ENCODE peak calls at places on chromosomes 3 and 15, in five cellular contexts. H, P, K, X and S are unnamed samples.

GRCh38 chr3:71166839-71167238 is 416.7 kb downstream of the FOXP1 start:
- DNase-seq in X (no peak), P (peak), H (no peak), K (no peak), S (no peak)

GRCh38 chr3:86921981-86922680 is 68.8 kb downstream of the VGLL3 start:
- DNase-seq in K (no peak), P (no peak), X (no peak), H (no peak), S (no peak)

GRCh38 chr3:96416549-96417255 is 397.7 kb upstream of the EPHA6 start:
- DNase-seq in X (no peak), P (no peak), K (no peak), H (no peak), S (no peak)

GRCh38 chr3:77362936-77363335 is 323.0 kb downstream of the ROBO2 start:
- DNase-seq in X (no peak), H (no peak), K (no peak), P (no peak), S (no peak)

GRCh38 chr3:81823882-81824395 is 62.5 kb upstream of the GBE1 start:
- DNase-seq in K (no peak), X (peak), H (no peak), P (no peak), S (peak)

GRCh38 chr15:42286445-42287029 is 13.3 kb upstream of the TMEM87A start:
- DNase-seq in X (no peak), K (no peak), P (no peak), H (peak), S (peak)

GRCh38 chr3:129023909-129024308 is 22.8 kb downstream of the EFCC1 start:
- DNase-seq in K (no peak), P (no peak), X (no peak), H (no peak), S (no peak)

GRCh38 chr15:59398220-59398619 is 25.5 kb upstream of the MYO1E start:
- DNase-seq in X (no peak), K (no peak), H (no peak), P (no peak), S (no peak)

GRCh38 chr15:40894689-40895308 is 549 bp downstream of the VPS18 start:
- DNase-seq in H (peak), X (no peak), P (peak), K (peak), S (peak)

GRCh38 chr15:96066126-96066525 is 264.4 kb upstream of the NR2F2 start:
- DNase-seq in H (no peak), X (no peak), P (no peak), K (no peak), S (no peak)

GRCh38 chr3:188950832-188951489 is 220.8 kb upstream of the TPRG1 start:
- DNase-seq in K (no peak), P (no peak), X (no peak), H (peak), S (no peak)

DNA sequence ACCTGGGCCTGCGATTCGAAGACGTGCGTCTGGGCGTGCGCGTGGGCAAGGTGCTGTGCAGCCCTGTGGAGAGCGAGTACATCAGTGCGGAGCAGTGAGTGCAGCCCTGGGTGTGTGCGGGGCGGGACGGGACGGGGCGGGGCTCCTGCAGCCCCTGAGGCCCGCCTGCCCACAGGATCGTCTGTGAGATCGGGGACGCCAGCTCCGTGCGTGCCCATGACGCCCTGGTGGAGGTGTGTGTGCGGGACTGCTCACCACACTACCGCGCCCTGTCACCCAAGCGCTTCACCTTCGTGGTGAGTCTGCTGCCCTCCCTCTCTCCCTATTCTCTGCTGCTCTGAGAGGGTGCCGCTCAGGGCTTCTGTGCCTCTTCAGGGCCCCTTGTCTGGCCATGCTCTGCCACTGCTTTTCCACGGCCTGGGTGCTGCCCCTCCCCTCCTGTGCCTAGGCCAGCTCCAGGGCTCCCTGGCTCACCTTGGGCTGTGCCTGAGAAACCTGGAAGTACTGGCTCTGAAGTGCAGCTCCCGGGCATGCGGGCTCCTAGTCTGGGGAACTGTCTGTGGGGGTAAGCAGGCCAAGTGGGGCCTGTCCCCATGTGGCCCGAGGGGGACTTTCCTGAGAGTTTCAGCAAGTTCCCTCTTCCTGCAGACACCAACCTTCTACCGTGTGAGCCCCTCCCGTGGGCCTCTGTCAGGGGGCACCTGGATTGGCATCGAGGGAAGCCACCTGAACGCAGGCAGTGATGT is 31.8 kb downstream of the PLXNA1 start:
- DNase-seq in P (no peak), H (no peak), X (no peak), K (no peak), S (no peak)
- TF ChIP-seq GABPA in P (no peak), H (no peak), X (no peak), K (no peak), S (no peak)

DNA sequence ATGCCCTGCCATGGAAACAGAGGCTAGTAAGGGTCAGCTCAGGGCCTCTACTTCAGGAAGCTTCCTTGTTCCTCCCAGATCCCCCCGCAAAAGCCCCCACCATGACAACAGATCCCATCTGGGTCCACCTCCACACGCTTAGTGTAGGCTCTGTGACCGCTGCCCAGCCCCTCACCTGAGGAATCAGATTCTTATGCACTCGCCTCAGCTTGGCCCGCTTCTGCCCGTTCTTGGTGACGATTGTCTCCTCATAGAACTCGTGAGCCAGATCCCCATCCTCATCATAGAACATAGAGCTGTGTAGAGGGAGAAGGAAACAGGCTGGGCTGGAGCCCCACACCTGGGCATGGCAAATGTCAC is 1.9 kb downstream of the TUSC2 start:
- DNase-seq in K (no peak), P (no peak), H (no peak), X (no peak), S (no peak)
- TF ChIP-seq REST in K (no peak), P (no peak), H (no peak), X (no peak), S (no peak)

DNA sequence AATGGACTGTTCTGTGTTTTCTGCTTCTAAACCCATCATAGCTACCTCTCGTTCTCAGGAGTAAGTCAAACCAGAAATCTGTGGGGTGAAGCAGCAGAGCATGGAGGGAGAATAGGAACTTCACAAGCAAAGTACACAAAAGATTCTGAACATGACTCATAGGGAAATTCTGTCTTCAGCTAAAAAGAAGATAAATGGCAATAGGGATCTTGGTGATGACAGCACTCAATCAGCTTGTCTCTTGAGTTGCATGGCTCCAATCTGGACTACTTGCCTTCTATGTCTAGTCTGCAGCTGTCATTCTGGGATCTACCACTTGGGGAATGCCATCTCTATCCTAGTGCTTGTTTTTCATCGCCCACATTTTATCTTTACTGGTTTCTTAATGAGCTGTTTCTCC is 13.5 kb upstream of the GRAMD1C start:
- DNase-seq in P (peak), H (no peak), X (peak), K (peak), S (no peak)
- TF ChIP-seq GABPA in P (no peak), H (no peak), X (no peak), K (no peak), S (no peak)

DNA sequence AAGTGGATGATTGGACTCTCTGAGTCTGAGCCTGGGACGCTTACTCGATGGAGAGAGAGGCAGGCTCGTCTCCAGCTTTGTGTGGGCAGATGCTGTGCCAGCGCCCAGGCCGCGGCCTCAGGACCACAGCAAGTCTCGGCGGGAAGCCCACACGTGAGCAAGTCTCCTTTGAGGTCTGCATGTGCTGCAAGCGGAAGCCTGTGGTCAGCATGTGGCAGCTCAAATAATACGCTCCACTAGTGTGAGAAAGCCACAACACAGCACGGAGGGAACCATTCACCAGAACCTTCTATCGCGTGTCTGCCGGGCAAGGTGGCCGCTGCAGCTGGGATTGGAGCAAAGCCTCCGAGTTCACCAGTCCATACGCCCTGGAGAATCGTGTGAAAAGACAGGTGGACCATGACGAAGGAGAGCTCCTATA is 81.9 kb upstream of the LRIG1 start:
- DNase-seq in P (no peak), H (no peak), X (peak), K (no peak), S (peak)
- TF ChIP-seq REST in P (no peak), H (no peak), X (no peak), K (no peak), S (no peak)

GRCh38 chr3:38139652-38140051 is 1.2 kb downstream of the MYD88 start:
- DNase-seq in P (no peak), H (no peak), X (no peak), K (no peak), S (no peak)

GRCh38 chr3:38142959-38143358 is 4.5 kb downstream of the MYD88 start:
- DNase-seq in K (no peak), X (no peak), P (no peak), H (no peak), S (no peak)

GRCh38 chr3:38140326-38141172 is 2.1 kb downstream of the MYD88 start:
- DNase-seq in P (no peak), K (no peak), X (no peak), H (no peak), S (no peak)

GRCh38 chr3:38141952-38142273 is 3.5 kb downstream of the MYD88 start:
- DNase-seq in P (no peak), K (no peak), H (no peak), X (no peak), S (no peak)

DNA sequence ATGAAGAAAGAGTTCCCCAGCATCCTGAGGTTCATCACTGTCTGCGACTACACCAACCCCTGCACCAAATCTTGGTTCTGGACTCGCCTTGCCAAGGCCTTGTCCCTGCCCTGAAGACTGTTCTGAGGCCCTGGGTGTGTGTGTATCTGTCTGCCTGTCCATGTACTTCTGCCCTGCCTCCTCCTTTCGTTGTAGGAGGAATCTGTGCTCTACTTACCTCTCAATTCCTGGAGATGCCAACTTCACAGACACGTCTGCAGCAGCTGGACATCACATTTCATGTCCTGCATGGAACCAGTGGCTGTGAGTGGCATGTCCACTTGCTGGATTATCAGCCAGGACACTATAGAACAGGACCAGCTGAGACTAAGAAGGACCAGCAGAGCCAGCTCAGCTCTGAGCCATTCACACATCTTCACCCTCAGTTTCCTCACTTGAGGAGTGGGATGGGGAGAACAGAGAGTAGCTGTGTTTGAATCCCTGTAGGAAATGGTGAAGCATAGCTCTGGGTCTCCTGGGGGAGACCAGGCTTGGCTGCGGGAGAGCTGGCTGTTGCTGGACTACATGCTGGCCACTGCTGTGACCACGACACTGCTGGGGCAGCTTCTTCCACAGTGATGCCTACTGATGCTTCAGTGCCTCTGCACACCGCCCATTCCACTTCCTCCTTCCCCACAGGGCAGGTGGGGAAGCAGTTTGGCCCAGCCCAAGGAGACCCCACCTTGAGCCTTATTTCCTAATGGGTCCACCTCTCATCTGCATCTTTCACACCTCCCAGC is 2.9 kb downstream of the MYD88 start:
- DNase-seq in K (no peak), X (no peak), H (no peak), P (no peak), S (no peak)
- TF ChIP-seq GABPA in K (no peak), X (no peak), H (no peak), P (no peak), S (no peak)

GRCh38 chr3:179027326-179027900 is 44.2 kb downstream of the ZMAT3 start:
- DNase-seq in X (no peak), P (no peak), H (no peak), K (no peak), S (no peak)
- TF ChIP-seq REST in X (no peak), P (no peak), H (no peak), K (no peak), S (no peak)